ENCODE peak calls at places on chromosomes 12 and 14, in four cellular contexts. P is body of pancreas, I is HFFc6, E is WTC11. Z is an unnamed sample.

GRCh38 chr12:3520168-3520567 is 29.2 kb downstream of the PRMT8 start:
- DNase-seq in P (peak), I (no peak), E (no peak), Z (no peak)

GRCh38 chr14:91146661-91147060 is 32.8 kb downstream of the DGLUCY start:
- DNase-seq in P (no peak), I (no peak), E (no peak), Z (no peak)

GRCh38 chr14:20886091-20886490 is 5.1 kb upstream of the RNASE3 start:
- DNase-seq in P (no peak), I (no peak), E (no peak), Z (no peak)

GRCh38 chr12:112978163-112979081 is at the start of gene OAS2:
- DNase-seq in P (peak), I (peak), E (no peak), Z (peak)

GRCh38 chr14:42806909-42807315 is 1200.2 kb downstream of the LRFN5 start:
- DNase-seq in P (no peak), I (no peak), E (no peak), Z (no peak)

GRCh38 chr14:30608533-30609006 is 13.5 kb upstream of the SCFD1 start:
- DNase-seq in P (peak), I (peak), E (no peak), Z (no peak)

GRCh38 chr12:75587340-75588106 is 76.1 kb upstream of the KRR1 start:
- DNase-seq in P (no peak), I (peak), E (no peak), Z (no peak)

GRCh38 chr12:55642275-55643068 is 5.8 kb downstream of the OR10P1 start:
- DNase-seq in P (peak), I (no peak), E (no peak), Z (no peak)

GRCh38 chr12:12159988-12160387 is 89.2 kb downstream of the BCL2L14 start:
- DNase-seq in P (no peak), I (no peak), E (no peak), Z (no peak)

GRCh38 chr12:116707751-116708150 is 30.1 kb downstream of the SPRING1 start:
- DNase-seq in P (no peak), I (no peak), E (no peak), Z (no peak)

GRCh38 chr12:32159925-32160324 is 53.3 kb downstream of the BICD1 start:
- DNase-seq in P (no peak), I (no peak), E (no peak), Z (no peak)

GRCh38 chr12:106304797-106305196 is 2.3 kb downstream of the TCP11L2 start:
- DNase-seq in P (no peak), I (no peak), E (no peak), Z (no peak)

GRCh38 chr12:121637231-121637914 is 11.0 kb downstream of the ORAI1 start:
- DNase-seq in P (peak), I (no peak), E (no peak), Z (no peak)

GRCh38 chr12:47983541-47984115 is 20.2 kb downstream of the TMEM106C start:
- DNase-seq in P (no peak), I (no peak), E (no peak), Z (no peak)

GRCh38 chr12:68245071-68246021 is 8.1 kb downstream of the IL22 start:
- DNase-seq in P (no peak), I (no peak), E (no peak), Z (no peak)

GRCh38 chr14:74614508-74615495 is 2.8 kb upstream of the LTBP2 start:
- DNase-seq in P (no peak), I (peak), E (no peak), Z (no peak)

GRCh38 chr14:99752486-99753121 is 40.6 kb upstream of the EML1 start:
- DNase-seq in P (no peak), I (peak), E (no peak), Z (no peak)

GRCh38 chr14:67704018-67704417 is 2.3 kb downstream of the RDH12 start:
- DNase-seq in P (no peak), I (no peak), E (no peak), Z (no peak)

GRCh38 chr12:59744564-59744963 is 148.7 kb downstream of the SLC16A7 start:
- DNase-seq in P (no peak), I (no peak), E (no peak), Z (no peak)

GRCh38 chr12:98453070-98453469 is 62.3 kb upstream of the TMPO start:
- DNase-seq in P (no peak), I (no peak), E (no peak), Z (no peak)

GRCh38 chr12:74111688-74112360 is 425.8 kb upstream of the ATXN7L3B start:
- DNase-seq in P (peak), I (no peak), E (peak), Z (no peak)

GRCh38 chr12:121124402-121125109 is 8.1 kb upstream of the P2RX7 start:
- DNase-seq in P (peak), I (peak), E (no peak), Z (no peak)

GRCh38 chr12:25020621-25021243 is 71.8 kb upstream of the BCAT1 start:
- DNase-seq in P (no peak), I (no peak), E (no peak), Z (no peak)

GRCh38 chr12:1534708-1535107 is 59.7 kb downstream of the FBXL14 start:
- DNase-seq in P (no peak), I (no peak), E (no peak), Z (no peak)

GRCh38 chr12:22321018-22321605 is 13.4 kb downstream of the ST8SIA1 start:
- DNase-seq in P (no peak), I (no peak), E (no peak), Z (no peak)

GRCh38 chr12:74644681-74645080 is 107.0 kb downstream of the ATXN7L3B start:
- DNase-seq in P (no peak), I (no peak), E (no peak), Z (no peak)

GRCh38 chr12:131642101-131642540 is 68.8 kb upstream of the SFSWAP start:
- DNase-seq in P (no peak), I (no peak), E (no peak), Z (no peak)

GRCh38 chr14:94290197-94290596 is 2.9 kb downstream of the SERPINA10 start:
- DNase-seq in P (no peak), I (no peak), E (no peak), Z (no peak)

GRCh38 chr12:3453947-3454675 is 36.9 kb upstream of the PRMT8 start:
- DNase-seq in P (no peak), I (peak), E (no peak), Z (no peak)

GRCh38 chr12:2011641-2012607 is 7.7 kb upstream of the DCP1B start:
- DNase-seq in P (no peak), I (no peak), E (peak), Z (no peak)

GRCh38 chr14:55425091-55425490 is 13.5 kb upstream of the ATG14 start:
- DNase-seq in P (no peak), I (no peak), E (no peak), Z (no peak)
- TF ChIP-seq CTCF in P (no peak), I (no peak), E (no peak), Z (no peak)

GRCh38 chr12:69598174-69598753 is 12.4 kb downstream of the LRRC10 start:
- DNase-seq in P (no peak), I (no peak), E (no peak), Z (no peak)

GRCh38 chr12:69608114-69608513 is 2.6 kb downstream of the LRRC10 start:
- DNase-seq in P (no peak), I (no peak), E (no peak), Z (no peak)

GRCh38 chr12:69600804-69601203 is 9.9 kb downstream of the LRRC10 start:
- DNase-seq in P (no peak), I (no peak), E (no peak), Z (no peak)

GRCh38 chr12:69601962-69602685 is 8.6 kb downstream of the LRRC10 start:
- DNase-seq in P (no peak), I (no peak), E (no peak), Z (no peak)

DNA sequence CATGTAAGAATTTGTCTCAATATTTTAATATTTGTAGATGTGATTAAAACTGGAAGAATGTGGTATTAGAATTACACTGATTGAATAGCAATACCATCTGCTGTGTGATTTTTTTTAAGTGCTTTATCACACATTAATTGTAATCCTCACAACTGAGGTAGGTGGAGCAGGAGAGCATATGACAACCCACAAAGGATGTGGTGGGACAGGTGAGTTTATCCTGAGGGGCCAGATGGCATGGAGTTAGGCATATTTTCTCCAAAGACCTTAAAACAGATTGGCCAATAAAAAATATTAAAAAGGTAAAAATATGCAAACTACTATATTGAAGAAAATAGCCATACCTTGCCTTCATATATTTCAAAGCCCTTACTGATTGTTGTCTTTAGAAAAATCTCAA is 7.8 kb downstream of the LRRC10 start:
- DNase-seq in P (no peak), I (no peak), E (no peak), Z (no peak)
- TF ChIP-seq CTCF in P (no peak), I (no peak), E (no peak), Z (no peak)

GRCh38 chr14:28375295-28375694 is 391.3 kb upstream of the FOXG1 start:
- DNase-seq in P (no peak), I (no peak), E (peak), Z (no peak)
- TF ChIP-seq CTCF in P (no peak), I (no peak), E (peak), Z (no peak)

DNA sequence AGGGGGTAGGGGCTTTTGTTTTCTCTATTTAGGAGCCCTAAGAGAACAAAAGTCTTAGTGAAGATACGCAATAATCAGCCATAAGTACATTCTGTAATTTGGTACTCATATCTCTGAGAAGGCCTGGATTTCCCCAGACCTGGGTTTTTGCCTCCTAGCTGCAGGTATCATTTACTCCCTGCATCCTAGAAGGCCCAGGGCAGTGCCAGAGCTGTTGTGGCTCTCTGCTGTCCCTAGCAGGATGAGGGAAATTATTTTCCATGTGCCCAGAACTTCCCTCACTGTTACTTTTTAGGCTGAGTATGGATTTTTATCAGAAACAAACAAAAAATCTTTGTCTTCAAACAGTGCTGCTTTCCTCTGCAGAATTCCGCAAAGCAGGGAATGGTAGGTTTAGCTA is 192.5 kb upstream of the SYT1 start:
- DNase-seq in P (no peak), I (no peak), E (no peak), Z (no peak)
- TF ChIP-seq CTCF in P (no peak), I (no peak), E (no peak), Z (no peak)

GRCh38 chr12:92109613-92110012 is 36.0 kb downstream of the BTG1 start:
- DNase-seq in P (no peak), I (no peak), E (no peak), Z (no peak)

GRCh38 chr12:92110083-92110640 is 35.5 kb downstream of the BTG1 start:
- DNase-seq in P (no peak), I (no peak), E (no peak), Z (no peak)

GRCh38 chr12:92107621-92108131 is 38.0 kb downstream of the BTG1 start:
- DNase-seq in P (peak), I (no peak), E (peak), Z (no peak)

GRCh38 chr12:92107094-92107493 is 38.6 kb downstream of the BTG1 start:
- DNase-seq in P (no peak), I (no peak), E (no peak), Z (no peak)

DNA sequence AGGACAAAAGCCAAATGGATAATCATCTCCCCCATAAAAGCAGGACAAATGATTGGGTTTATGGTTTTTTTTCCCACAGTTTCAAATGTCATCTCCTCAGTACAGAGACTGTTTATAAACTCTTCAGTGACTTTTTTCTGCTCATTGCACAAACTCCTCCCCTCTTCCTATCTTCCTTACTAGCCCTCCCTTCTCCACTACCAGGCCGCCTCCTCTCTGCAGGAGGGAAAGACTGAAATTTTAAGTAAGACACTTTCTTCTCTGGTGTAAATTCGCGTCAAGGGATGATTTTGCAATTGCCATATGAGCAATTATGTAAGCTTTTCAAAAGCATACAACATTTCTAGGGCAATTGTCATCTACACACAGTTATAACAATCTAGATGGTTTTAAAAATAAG is 37.0 kb downstream of the BTG1 start:
- DNase-seq in P (no peak), I (peak), E (no peak), Z (no peak)
- TF ChIP-seq CTCF in P (no peak), I (no peak), E (no peak), Z (no peak)

GRCh38 chr14:22185191-22185590 is 403.8 kb downstream of the DAD1 start:
- DNase-seq in P (no peak), I (no peak), E (no peak), Z (no peak)
- TF ChIP-seq CTCF in P (no peak), I (no peak), E (no peak), Z (no peak)

DNA sequence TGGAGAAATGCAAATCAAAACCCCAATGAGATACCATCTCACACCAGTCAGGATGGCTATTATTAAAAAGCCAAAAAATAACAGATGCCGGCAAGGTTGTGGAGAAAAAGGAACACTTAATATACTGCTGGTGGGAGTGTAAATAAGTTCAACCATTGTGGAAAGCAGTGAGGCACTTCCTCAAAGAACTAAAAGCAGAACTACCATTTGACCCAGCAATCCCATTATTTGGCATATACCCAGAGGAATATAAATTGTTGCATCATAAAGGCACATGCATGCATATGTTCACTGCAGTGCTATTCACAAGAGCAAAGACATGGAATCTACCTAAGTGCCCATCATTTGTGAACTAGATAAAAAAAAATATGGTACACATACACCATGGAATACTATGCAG is 59.9 kb downstream of the MGST1 start:
- DNase-seq in P (peak), I (no peak), E (no peak), Z (no peak)
- TF ChIP-seq CTCF in P (no peak), I (no peak), E (no peak), Z (no peak)

GRCh38 chr14:35384386-35385041 is 20.0 kb downstream of the NFKBIA start:
- DNase-seq in P (peak), I (peak), E (no peak), Z (no peak)
- TF ChIP-seq CTCF in P (no peak), I (peak), E (no peak), Z (no peak)

DNA sequence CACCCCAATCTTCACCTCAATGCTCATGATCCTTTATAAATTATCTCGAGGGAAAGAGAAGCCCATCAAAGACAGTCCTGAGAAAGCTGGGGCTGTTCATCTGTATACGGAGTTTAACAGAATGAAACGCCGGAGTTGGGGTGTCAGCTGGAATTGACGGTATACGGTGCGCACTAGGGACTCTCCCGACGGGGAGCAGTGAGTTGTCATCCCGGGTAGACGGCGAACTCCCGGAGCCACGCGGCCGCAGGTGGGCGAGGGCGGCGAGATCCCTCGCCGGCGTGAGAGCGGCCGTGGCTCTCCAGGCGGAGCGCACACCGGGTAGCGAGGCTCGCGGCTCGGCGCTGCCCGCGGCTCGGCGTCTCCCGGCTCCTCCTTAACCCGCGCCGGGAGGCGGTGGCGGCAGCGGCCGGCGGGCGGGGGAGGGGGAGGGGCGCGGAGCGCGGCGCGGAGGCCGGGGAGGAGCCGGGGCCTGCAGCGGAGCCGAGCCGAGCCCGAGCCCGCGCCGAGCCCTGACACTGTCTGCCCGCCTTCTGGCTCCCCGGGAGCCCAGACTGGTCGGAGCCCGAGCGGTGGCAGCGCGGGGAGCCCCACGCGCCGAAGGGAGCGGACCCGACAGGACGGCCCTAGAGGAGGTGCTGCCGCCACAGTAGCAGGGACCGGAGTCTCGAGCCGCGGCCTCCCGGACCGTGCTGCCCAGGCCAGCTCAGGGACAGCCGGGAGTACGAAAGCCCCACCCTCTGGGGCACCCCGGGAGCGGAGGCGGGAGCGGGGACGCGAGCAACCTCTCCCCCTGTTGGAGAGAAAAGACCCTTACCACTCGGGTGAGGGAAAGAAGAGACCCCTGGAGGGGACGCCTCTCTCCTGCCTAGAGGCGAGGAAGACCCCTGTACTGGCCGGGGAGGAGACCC is at the start of gene FOXJ2:
- DNase-seq in P (peak), I (peak), E (peak), Z (peak)
- TF ChIP-seq CTCF in P (no peak), I (peak), E (no peak), Z (no peak)